ENCODE peak calls at places on chromosomes 6 and 20, in four cellular contexts. U is effector memory CD8-positive, alpha-beta T cell; F is activated T-helper 1 cell treated with anti-CD3 and anti-CD28 coated beads, Interleukin-12 subunit alpha, Interleukin-12 subunit beta, Interleukin-2, Interleukin-4 antibody, amounts not matched to agents 30 ng/mL and 10 ng/mL and 1 ng/mL, durations not matched to agents 14 hours and 24 hours and 36 hours; A is iris pigment epithelial cell. S is an unnamed sample.

GRCh38 chr6:45480697-45481415 is 103.1 kb upstream of the SUPT3H start:
- DNase-seq in F (no peak), U (no peak), A (no peak), S (no peak)

GRCh38 chr6:1790684-1791083 is 181.0 kb downstream of the FOXC1 start:
- DNase-seq in A (no peak), F (no peak), U (no peak), S (no peak)

GRCh38 chr6:166512567-166512966 is 73.9 kb downstream of the RAMACL start:
- DNase-seq in A (no peak), F (no peak), U (peak), S (peak)

GRCh38 chr6:43667245-43668150 is 20.1 kb downstream of the MRPS18A start:
- DNase-seq in F (peak), A (peak), U (peak), S (peak)

GRCh38 chr6:27668442-27669275 is 195.8 kb upstream of the ZNF184 start:
- DNase-seq in F (peak), A (peak), U (no peak), S (no peak)

GRCh38 chr6:39307462-39307861 is 6.8 kb downstream of the KCNK17 start:
- DNase-seq in F (no peak), A (no peak), U (no peak), S (no peak)

GRCh38 chr20:17806739-17807441 is 107.1 kb downstream of the BANF2 start:
- DNase-seq in U (no peak), A (peak), F (no peak), S (no peak)

GRCh38 chr6:33080127-33081089 is 4.6 kb downstream of the HLA-DPB1 start:
- DNase-seq in U (no peak), A (peak), F (no peak), S (no peak)

GRCh38 chr20:63325554-63326313 is 32.7 kb downstream of the COL20A1 start:
- DNase-seq in F (no peak), U (no peak), A (no peak), S (no peak)

GRCh38 chr20:33165416-33166055 is 2.4 kb upstream of the BPIFA2 start:
- DNase-seq in A (no peak), U (no peak), F (no peak), S (no peak)

GRCh38 chr20:60352017-60352416 is 393.8 kb downstream of the CDH26 start:
- DNase-seq in A (no peak), F (no peak), U (no peak), S (no peak)

GRCh38 chr20:37220255-37220654 is 40.9 kb upstream of the MROH8 start:
- DNase-seq in F (no peak), A (no peak), U (no peak), S (no peak)

GRCh38 chr6:138499303-138499991 is at the start of gene NHSL1:
- DNase-seq in A (peak), U (no peak), F (no peak), S (no peak)

GRCh38 chr6:168276576-168277273 is 42.9 kb downstream of the DACT2 start:
- DNase-seq in U (no peak), F (no peak), A (no peak), S (no peak)

GRCh38 chr20:42567409-42567808 is 622.3 kb downstream of the PTPRT start:
- DNase-seq in U (no peak), F (no peak), A (no peak), S (no peak)

GRCh38 chr20:36154696-36155628 is at the start of gene EPB41L1:
- DNase-seq in F (no peak), A (no peak), U (no peak), S (no peak)

GRCh38 chr6:89989742-89990141 is 95.5 kb downstream of the GJA10 start:
- DNase-seq in A (peak), F (no peak), U (no peak), S (no peak)

GRCh38 chr6:28747083-28747630 is 176.6 kb downstream of the TRIM27 start:
- DNase-seq in F (no peak), A (no peak), U (no peak), S (no peak)